ENCODE peak calls at places on chromosomes 4 and X, in nine cellular contexts. A, T, K, Y, S, C, O, E and V are unnamed samples.

GRCh38 chrX:85004255-85004654 is 578 bp downstream of the APOOL start:
- DNase-seq in C (no peak), Y (no peak), T (peak; percentile 1), O (no peak), A (no peak), S (peak; percentile 40), K (no peak), E (no peak), V (no peak)

GRCh38 chr4:182103614-182104319 is 139.4 kb upstream of the TENM3 start:
- DNase-seq in S (no peak), E (no peak), T (no peak), O (no peak), K (no peak), A (no peak), Y (no peak), C (no peak), V (no peak)

GRCh38 chr4:88697588-88698329 is at the start of gene NAP1L5:
- DNase-seq in Y (peak; percentile 76), C (peak; percentile 64), T (peak; percentile 8), K (peak; percentile 66), E (peak; percentile 73), A (peak; percentile 31), S (peak; percentile 83), O (peak; percentile 17), V (peak; percentile 85)

GRCh38 chr4:186792994-186793393 is 69.3 kb upstream of the FAT1 start:
- DNase-seq in C (no peak), T (no peak), Y (no peak), A (no peak), E (no peak), K (no peak), O (no peak), S (peak; percentile 77), V (no peak)

GRCh38 chrX:45769919-45770582 is 569.4 kb upstream of the DIPK2B start:
- DNase-seq in K (peak; percentile 74), Y (peak; percentile 32), C (peak; percentile 87), S (peak; percentile 85), T (peak; percentile 74), O (peak; percentile 15), E (peak; percentile 71), A (peak; percentile 16), V (peak; percentile 90)

GRCh38 chrX:134396174-134396573 is 63.8 kb upstream of the HPRT1 start:
- DNase-seq in E (no peak), O (no peak), C (peak; percentile 16), Y (no peak), T (peak; percentile 10), K (no peak), A (no peak), S (peak; percentile 30), V (no peak)

GRCh38 chrX:47497274-47497673 is 14.3 kb upstream of the ZNF41 start:
- DNase-seq in A (no peak), S (peak; percentile 51), K (no peak), T (peak; percentile 27), O (no peak), E (no peak), C (peak; percentile 13), Y (no peak), V (no peak)

GRCh38 chrX:39816871-39817731 is 280.7 kb downstream of the BCOR start:
- DNase-seq in T (no peak), K (no peak), A (no peak), O (no peak), E (no peak), Y (peak; percentile 63), C (no peak), S (peak; percentile 62), V (no peak)

GRCh38 chr4:15964159-15964558 is 1.2 kb upstream of the FGFBP2 start:
- DNase-seq in A (no peak), C (no peak), O (no peak), S (no peak), Y (no peak), K (no peak), E (no peak), T (no peak), V (no peak)

GRCh38 chrX:77628294-77629025 is 157.6 kb downstream of the ATRX start:
- DNase-seq in E (no peak), A (no peak), O (no peak), Y (no peak), C (peak; percentile 2), K (no peak), T (no peak), S (peak; percentile 2), V (no peak)

GRCh38 chr4:20203508-20203907 is 48.2 kb upstream of the SLIT2 start:
- DNase-seq in E (no peak), S (peak; percentile 98), C (peak; percentile 6), K (no peak), Y (no peak), O (no peak), T (no peak), A (no peak), V (no peak)

GRCh38 chr4:170721812-170722373 is 632.1 kb upstream of the AADAT start:
- DNase-seq in O (no peak), C (no peak), Y (no peak), E (no peak), T (no peak), K (no peak), S (peak; percentile 11), A (no peak), V (no peak)

GRCh38 chrX:150513564-150513963 is 54.9 kb upstream of the MTM1 start:
- DNase-seq in K (no peak), E (no peak), T (no peak), C (no peak), A (no peak), Y (no peak), O (no peak), S (no peak), V (no peak)

GRCh38 chr4:165711436-165711835 is 161.6 kb upstream of the TLL1 start:
- DNase-seq in S (no peak), Y (no peak), O (no peak), K (no peak), C (peak; percentile 39), T (no peak), E (no peak), A (no peak), V (no peak)

GRCh38 chrX:139201924-139202323 is 328.6 kb upstream of the F9 start:
- DNase-seq in S (no peak), K (no peak), E (no peak), C (no peak), T (no peak), A (no peak), Y (no peak), O (no peak), V (no peak)

GRCh38 chrX:134547047-134547679 is 87.2 kb downstream of the HPRT1 start:
- DNase-seq in Y (no peak), K (no peak), C (peak; percentile 47), O (no peak), E (no peak), S (peak; percentile 49), A (no peak), T (no peak), V (no peak)

GRCh38 chr4:82223715-82224114 is 150.1 kb downstream of the HNRNPD start:
- DNase-seq in T (no peak), E (peak; percentile 19), Y (no peak), O (no peak), S (no peak), C (no peak), K (no peak), A (no peak), V (no peak)

GRCh38 chr4:154332681-154333421 is 158.7 kb downstream of the DCHS2 start:
- DNase-seq in E (peak; percentile 24), O (no peak), C (no peak), Y (peak; percentile 47), K (no peak), S (peak; percentile 30), T (no peak), A (no peak), V (no peak)
- TF ChIP-seq CTCF in E (no peak), O (no peak), C (no peak), Y (peak; percentile 39), K (no peak), S (no peak), T (no peak), A (no peak), V (no peak)

DNA sequence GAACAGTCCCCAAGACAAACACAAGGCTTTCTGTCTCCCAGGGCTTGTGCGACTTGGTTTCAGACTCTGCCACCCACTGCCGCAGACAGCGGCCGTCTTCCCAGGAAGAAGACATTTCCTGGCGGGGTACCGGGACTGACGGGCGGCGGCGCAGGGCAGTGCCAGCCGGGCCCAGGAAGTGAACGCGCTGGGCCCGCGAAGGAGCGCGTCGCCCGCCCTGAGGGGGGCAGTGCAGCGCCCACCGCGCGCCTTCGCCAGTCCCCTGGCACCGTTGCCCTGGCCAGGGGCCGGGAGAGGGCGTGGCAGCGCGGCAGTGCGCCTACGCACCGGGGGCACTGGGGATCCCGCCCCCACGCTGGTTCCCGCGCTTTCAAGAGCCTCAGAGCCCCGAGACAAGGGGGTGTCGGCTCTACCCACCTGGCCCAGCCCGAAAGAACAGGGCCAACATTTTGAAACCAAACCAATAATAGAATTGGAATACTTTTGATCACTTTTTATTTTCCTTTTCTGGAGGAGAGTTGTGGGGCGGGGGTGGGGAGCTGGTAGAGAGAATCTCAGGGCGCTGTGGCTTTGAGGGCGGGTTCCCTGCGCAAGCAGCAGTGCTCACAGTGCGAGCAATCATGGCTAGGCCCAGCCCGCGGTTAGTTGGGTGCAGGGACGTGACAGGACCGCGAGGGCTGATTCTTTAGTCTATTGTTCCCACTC is 23.6 kb upstream of the APLN start:
- DNase-seq in O (no peak), S (no peak), K (peak; percentile 66), E (peak; percentile 61), A (no peak), C (peak; percentile 22), Y (no peak), T (no peak), V (peak; percentile 69)
- TF ChIP-seq CTCF in O (no peak), S (no peak), K (no peak), E (peak; percentile 32), A (no peak), C (peak; percentile 36), Y (peak; percentile 49), T (peak; percentile 45), V (no peak)

GRCh38 chr4:148717988-148718387 is 275.8 kb upstream of the NR3C2 start:
- DNase-seq in C (no peak), E (peak; percentile 12), T (no peak), Y (no peak), S (no peak), O (no peak), K (no peak), A (no peak), V (no peak)
- TF ChIP-seq CTCF in C (no peak), E (no peak), T (no peak), Y (no peak), S (no peak), O (no peak), K (no peak), A (no peak), V (no peak)

DNA sequence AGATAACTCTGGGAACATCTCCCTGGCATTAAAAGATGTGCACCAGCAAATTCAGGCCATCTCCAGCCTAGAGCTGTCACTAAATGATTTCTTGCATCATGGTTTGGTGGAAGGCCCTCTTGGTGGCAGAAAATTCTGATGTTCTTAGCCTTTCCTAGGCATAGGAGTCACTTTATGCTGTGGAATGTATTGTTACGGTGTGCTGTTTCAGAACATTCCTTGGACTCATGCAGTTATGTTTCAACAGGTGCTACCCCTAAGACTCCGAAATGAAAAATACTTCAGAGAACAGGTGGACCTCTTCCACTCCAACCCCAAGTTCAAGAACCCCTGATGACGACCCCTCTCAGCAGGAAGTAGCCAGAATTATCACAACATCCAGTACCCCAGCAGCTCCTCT is 20.3 kb upstream of the PAPSS1 start:
- DNase-seq in C (peak; percentile 23), T (no peak), S (no peak), Y (no peak), K (no peak), O (no peak), A (no peak), E (no peak), V (no peak)
- TF ChIP-seq CTCF in C (peak; percentile 10), T (no peak), S (no peak), Y (peak; percentile 43), K (no peak), O (peak; percentile 36), A (peak; percentile 53), E (peak; percentile 20), V (peak; percentile 55)

GRCh38 chr4:136687118-136687517 is 845.2 kb downstream of the PCDH18 start:
- DNase-seq in Y (no peak), T (no peak), S (no peak), C (no peak), K (no peak), E (no peak), O (no peak), A (no peak), V (no peak)
- TF ChIP-seq CTCF in Y (no peak), T (no peak), S (peak; percentile 0), C (no peak), K (no peak), E (no peak), O (no peak), A (no peak), V (peak; percentile 19)